ENCODE peak calls at places on chromosomes 13 and 19, in eight cellular contexts. S, Z, L, X, E, G, N and B are unnamed samples. For H3K4me1, the result is how much of the 10 kb centered on the place peaks cover.

GRCh38 chr13:99398916-99399622 is 91.9 kb upstream of the GPR183 start:
- DNase-seq in S (no peak), Z (no peak), L (no peak), X (no peak), E (no peak), G (no peak), N (no peak), B (no peak)

GRCh38 chr19:495047-495439 is 1.2 kb upstream of the MADCAM1 start:
- DNase-seq in S (no peak), Z (no peak), L (no peak), X (peak), E (no peak), G (no peak), N (no peak), B (no peak)

GRCh38 chr13:113564331-113565023 is 20.1 kb upstream of the TFDP1 start:
- DNase-seq in S (no peak), Z (no peak), L (no peak), X (no peak), E (no peak), G (no peak), N (no peak), B (no peak)

GRCh38 chr19:15223649-15224371 is 8.4 kb downstream of the EPHX3 start:
- DNase-seq in S (no peak), Z (no peak), L (no peak), X (no peak), E (peak), G (peak), N (no peak), B (no peak)

GRCh38 chr13:38577048-38577447 is 109.8 kb upstream of the FREM2 start:
- DNase-seq in S (no peak), Z (peak), L (no peak), X (no peak), E (peak), G (peak), N (no peak), B (no peak)

GRCh38 chr13:49498211-49498610 is 2.5 kb downstream of the PHF11 start:
- DNase-seq in S (no peak), Z (no peak), L (no peak), X (no peak), E (no peak), G (no peak), N (no peak), B (no peak)

GRCh38 chr19:48085904-48086864 is 24.4 kb downstream of the PLA2G4C start:
- DNase-seq in S (peak), Z (no peak), L (no peak), X (no peak), E (peak), G (no peak), N (no peak), B (no peak)

GRCh38 chr19:50413096-50413495 is 5.6 kb upstream of the SPIB start:
- DNase-seq in S (no peak), Z (no peak), L (no peak), X (no peak), E (no peak), G (no peak), N (no peak), B (no peak)

GRCh38 chr19:37931941-37932655 is 25.1 kb downstream of the SIPA1L3 start:
- DNase-seq in S (peak), Z (peak), L (peak), X (peak), E (peak), G (peak), N (peak), B (peak)

GRCh38 chr13:32142956-32143375 is 111.4 kb downstream of the FRY start:
- DNase-seq in S (peak), Z (peak), L (no peak), X (no peak), E (peak), G (peak), N (no peak), B (no peak)

GRCh38 chr13:48542581-48543341 is 9.9 kb upstream of the RCBTB2 start:
- DNase-seq in S (no peak), Z (peak), L (peak), X (peak), E (peak), G (peak), N (peak), B (no peak)

GRCh38 chr13:43364210-43365041 is 341.0 kb downstream of the DNAJC15 start:
- DNase-seq in S (no peak), Z (peak), L (no peak), X (no peak), E (no peak), G (peak), N (no peak), B (no peak)

GRCh38 chr19:10961073-10961762 is 388 bp downstream of the SMARCA4 start:
- DNase-seq in S (no peak), Z (peak), L (no peak), X (no peak), E (peak), G (peak), N (peak), B (peak)

GRCh38 chr19:53521373-53522202 is 16.4 kb upstream of the ZNF331 start:
- DNase-seq in S (no peak), Z (no peak), L (no peak), X (no peak), E (no peak), G (no peak), N (no peak), B (no peak)

DNA sequence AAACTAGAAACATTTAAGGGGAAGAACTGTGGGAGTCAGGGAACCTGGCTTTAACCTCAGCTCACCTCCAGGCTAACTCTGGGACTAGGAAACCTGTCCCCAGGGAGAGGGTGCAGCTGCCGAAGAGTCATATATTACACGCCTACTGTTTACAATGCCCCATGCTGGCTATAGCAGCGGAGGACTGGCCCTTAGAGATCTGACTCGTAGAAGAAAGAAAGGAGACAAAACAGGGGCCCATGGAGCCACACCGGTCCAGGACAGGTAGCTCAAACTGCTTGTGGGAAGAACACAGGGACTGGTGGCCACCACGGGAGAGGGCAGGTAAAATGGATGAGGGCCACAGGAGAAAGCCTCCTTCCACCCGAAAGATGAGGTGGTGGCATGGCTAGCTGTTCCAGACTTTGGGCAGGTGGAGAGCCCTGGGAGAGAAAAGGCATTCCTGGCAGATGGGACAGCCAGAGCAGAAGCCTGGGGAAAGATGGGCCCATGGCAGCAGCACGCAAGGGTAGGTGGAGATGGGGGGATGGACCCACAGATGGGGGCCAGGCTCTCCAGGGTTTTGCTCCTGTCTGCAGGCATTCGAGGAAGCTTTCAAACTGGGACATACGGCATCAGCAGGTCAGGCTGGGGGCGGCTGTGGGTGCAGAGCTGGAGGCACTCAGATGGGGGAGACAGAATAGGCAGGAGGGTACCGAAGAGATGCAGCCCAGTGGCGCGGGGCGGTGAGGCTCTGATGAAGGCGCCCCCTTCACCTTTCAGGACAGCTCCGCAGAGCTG is 69.5 kb downstream of the LATS2 start:
- DNase-seq in S (no peak), Z (no peak), L (no peak), X (no peak), E (no peak), G (no peak), N (no peak), B (no peak)
- H3K4me3 ChIP-seq in S (no peak), Z (no peak), L (no peak), X (no peak), E (no peak), G (no peak), N (no peak), B (no peak)

GRCh38 chr19:45509692-45510015 is 2.4 kb downstream of the VASP start:
- DNase-seq in S (no peak), Z (no peak), L (no peak), X (no peak), E (no peak), G (no peak), N (no peak), B (no peak)
- H3K4me1 ChIP-seq in S (under half), Z (under half), L (under half), X (half or more), E (under half), G (under half), N (under half), B (under half)

GRCh38 chr19:18603958-18604819 is 2.4 kb downstream of the CRLF1 start:
- DNase-seq in S (no peak), Z (no peak), L (no peak), X (no peak), E (no peak), G (no peak), N (no peak), B (no peak)
- H3K4me3 ChIP-seq in S (no peak), Z (no peak), L (no peak), X (no peak), E (no peak), G (no peak), N (no peak), B (no peak)

GRCh38 chr19:46213806-46214205 is 15.7 kb upstream of the IGFL1 start:
- DNase-seq in S (no peak), Z (no peak), L (no peak), X (no peak), E (no peak), G (no peak), N (no peak), B (no peak)
- H3K4me1 ChIP-seq in S (under half), Z (under half), L (under half), X (under half), E (under half), G (under half), N (under half), B (under half)

GRCh38 chr13:51645154-51645650 is 60.9 kb downstream of the WDFY2 start:
- DNase-seq in S (peak), Z (peak), L (no peak), X (no peak), E (peak), G (peak), N (no peak), B (no peak)
- H3K4me3 ChIP-seq in S (no peak), Z (no peak), L (no peak), X (no peak), E (no peak), G (no peak), N (no peak), B (no peak)

GRCh38 chr13:26988059-26988769 is 183.4 kb downstream of the USP12 start:
- DNase-seq in S (no peak), Z (no peak), L (no peak), X (no peak), E (no peak), G (no peak), N (no peak), B (no peak)
- H3K4me1 ChIP-seq in S (under half), Z (under half), L (under half), X (under half), E (under half), G (under half), N (under half), B (under half)

GRCh38 chr19:40719414-40719894 is 2.5 kb downstream of the ITPKC start:
- DNase-seq in S (peak), Z (no peak), L (no peak), X (no peak), E (no peak), G (no peak), N (no peak), B (no peak)
- H3K4me3 ChIP-seq in S (peak), Z (peak), L (peak), X (peak), E (no peak), G (peak), N (no peak), B (peak)

GRCh38 chr19:8453616-8454015 is 8.8 kb downstream of the HNRNPM start:
- DNase-seq in S (no peak), Z (no peak), L (no peak), X (no peak), E (no peak), G (no peak), N (no peak), B (no peak)
- H3K4me1 ChIP-seq in S (under half), Z (under half), L (under half), X (half or more), E (under half), G (under half), N (under half), B (under half)

DNA sequence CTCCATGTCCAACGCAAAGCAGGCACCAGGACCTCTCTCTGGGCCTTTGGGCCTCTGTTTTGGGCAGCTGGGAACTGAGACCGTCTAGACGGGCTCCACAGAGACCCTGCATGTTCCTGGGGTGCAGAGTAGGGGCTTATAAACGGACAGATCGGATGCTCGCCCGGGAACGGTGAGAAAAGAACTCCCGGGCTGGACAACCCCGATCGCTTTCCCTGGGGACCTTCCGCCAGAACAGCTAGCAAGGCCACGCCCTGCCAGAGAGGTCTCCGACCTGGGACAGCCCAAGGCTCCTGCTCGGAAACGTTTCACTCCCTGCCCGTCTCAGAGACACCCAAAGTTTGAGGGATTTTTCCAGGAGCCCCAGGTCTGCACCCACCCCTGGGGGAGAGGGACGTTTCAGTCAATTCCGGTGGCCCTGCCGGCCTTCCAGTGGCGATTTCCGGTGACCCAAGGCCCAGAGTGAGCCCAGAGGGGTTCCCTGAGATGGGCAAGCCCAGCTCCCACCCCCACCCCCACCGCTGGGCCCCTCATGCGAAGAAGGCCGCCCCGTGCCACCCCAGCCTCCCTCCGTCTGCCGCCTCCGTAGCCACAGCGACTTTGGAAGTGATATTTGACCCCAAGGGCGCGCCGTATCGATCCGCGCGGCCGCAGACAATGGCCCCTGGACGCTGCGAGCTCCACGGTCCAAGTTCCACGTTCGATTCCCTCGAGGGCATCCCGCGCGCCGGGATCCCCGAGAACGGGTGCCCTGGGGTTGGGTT is 1.7 kb downstream of the NR2F6 start:
- DNase-seq in S (peak), Z (no peak), L (peak), X (peak), E (peak), G (peak), N (no peak), B (peak)
- H3K4me3 ChIP-seq in S (peak), Z (peak), L (peak), X (peak), E (peak), G (peak), N (peak), B (peak)